ENCODE peak calls at places on chromosomes 11 and 22, in ten cellular contexts. R is adrenal gland; D is transverse colon; K is HCT116; B is CD4-positive, CD25-positive, alpha-beta regulatory T cell; G is GM23338; Z is upper lobe of right lung; C is fibroblast of lung; X is cardiac muscle cell; P is ovary. U is an unnamed sample. For H3K4me1, the result is how much of the 10 kb centered on the place peaks cover.

GRCh38 chr11:2699185-2699530 is 636 bp downstream of the KCNQ1OT1 start:
- DNase-seq in K (no peak), Z (peak), X (no peak), R (peak), G (peak), C (no peak), P (peak), B (peak), D (peak), U (no peak)

GRCh38 chr11:28730336-28730735 is 622.1 kb downstream of the METTL15 start:
- DNase-seq in B (no peak), Z (no peak), R (no peak), G (no peak), P (no peak), X (peak), K (no peak), C (no peak), D (no peak), U (no peak)

GRCh38 chr11:71556018-71556417 is 7.8 kb downstream of the KRTAP5-9 start:
- DNase-seq in R (no peak), K (no peak), B (no peak), P (no peak), X (no peak), C (no peak), Z (no peak), D (no peak), G (no peak), U (no peak)

GRCh38 chr22:19122752-19123492 is 710 bp upstream of the DGCR2 start:
- DNase-seq in X (peak), Z (no peak), G (peak), B (no peak), P (no peak), C (peak), K (no peak), D (peak), R (peak), U (peak)

GRCh38 chr22:31732089-31732829 is 17.7 kb downstream of the PRR14L start:
- DNase-seq in P (no peak), Z (no peak), C (no peak), B (no peak), R (no peak), K (no peak), X (no peak), G (no peak), D (no peak), U (no peak)

GRCh38 chr11:88523362-88524028 is 186.0 kb upstream of the CTSC start:
- DNase-seq in G (no peak), K (no peak), C (no peak), B (no peak), R (no peak), D (no peak), P (no peak), X (peak), Z (no peak), U (no peak)

GRCh38 chr22:19523240-19524169 is 705 bp downstream of the CLDN5 start:
- DNase-seq in X (peak), R (no peak), K (no peak), G (peak), Z (no peak), D (no peak), B (peak), P (no peak), C (peak), U (no peak)

GRCh38 chr11:86460461-86461404 is 86.0 kb downstream of the CCDC81 start:
- DNase-seq in R (no peak), P (no peak), X (peak), Z (no peak), K (no peak), G (no peak), D (no peak), B (no peak), C (no peak), U (no peak)

GRCh38 chr11:57798905-57799559 is 37.4 kb downstream of the CTNND1 start:
- DNase-seq in C (peak), D (peak), R (peak), X (peak), P (no peak), B (no peak), Z (no peak), G (no peak), K (peak), U (peak)

GRCh38 chr11:118908931-118909618 is 16.7 kb downstream of the BCL9L start:
- DNase-seq in Z (peak), B (no peak), C (peak), R (peak), K (no peak), X (peak), D (peak), P (peak), G (peak), U (peak)

GRCh38 chr11:61962213-61963015 is 5.0 kb downstream of the FTH1 start:
- DNase-seq in R (no peak), X (peak), G (peak), C (peak), B (no peak), Z (peak), P (peak), K (no peak), D (no peak), U (no peak)

GRCh38 chr22:30292069-30292970 is 3.0 kb upstream of the CASTOR1 start:
- DNase-seq in B (no peak), X (no peak), C (no peak), R (no peak), Z (no peak), P (peak), G (no peak), K (no peak), D (no peak), U (no peak)

GRCh38 chr22:17980013-17980510 is 44.3 kb downstream of the MICAL3 start:
- DNase-seq in R (no peak), C (no peak), G (peak), X (peak), Z (no peak), D (no peak), P (no peak), K (no peak), B (no peak), U (no peak)

DNA sequence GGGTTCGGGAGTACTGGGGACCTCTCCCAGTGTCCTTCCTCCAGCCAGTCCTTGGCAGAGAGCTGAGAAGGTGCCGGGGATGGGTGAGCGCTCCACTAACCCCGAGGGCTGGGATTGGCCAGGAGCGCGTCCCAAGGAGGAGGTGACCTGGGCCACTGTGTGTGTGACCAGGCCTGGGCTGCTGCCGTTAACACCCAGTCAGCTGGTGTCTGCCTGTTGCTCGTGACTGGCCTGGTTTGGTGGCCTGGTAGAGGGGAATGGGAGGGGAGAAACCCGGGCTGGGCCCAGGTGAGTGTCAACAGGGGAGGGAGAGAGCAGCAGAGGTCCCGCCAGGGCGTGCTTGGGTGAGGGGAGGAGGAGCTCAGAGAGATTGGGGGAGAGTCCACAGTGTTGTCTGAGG is 29.9 kb upstream of the GRAMD4 start:
- DNase-seq in P (no peak), K (no peak), G (no peak), X (no peak), Z (peak), C (no peak), D (no peak), B (no peak), R (no peak), U (no peak)
- H3K4me1 ChIP-seq in P (under half), K (under half), G (under half), X (half or more), Z (under half), C (under half), D (under half), B (under half), R (under half), U (under half)

GRCh38 chr22:37503183-37503683 is 16.0 kb downstream of the CARD10 start:
- DNase-seq in G (no peak), B (no peak), X (no peak), K (no peak), C (no peak), Z (no peak), R (no peak), P (no peak), D (no peak), U (no peak)
- H3K4me1 ChIP-seq in G (under half), B (under half), X (under half), K (half or more), C (under half), Z (under half), R (under half), P (under half), D (half or more), U (under half)

GRCh38 chr22:46039531-46039930 is 62.6 kb upstream of the WNT7B start:
- DNase-seq in B (no peak), D (no peak), X (no peak), G (no peak), K (no peak), P (no peak), Z (no peak), R (no peak), C (no peak), U (no peak)
- H3K4me1 ChIP-seq in B (under half), D (under half), X (under half), G (under half), K (under half), P (under half), Z (under half), R (under half), C (under half), U (under half)

GRCh38 chr11:289145-289705 is 299 bp downstream of the PGGHG start:
- DNase-seq in B (no peak), R (peak), P (peak), D (peak), X (no peak), G (no peak), K (no peak), C (no peak), Z (no peak), U (peak)
- H3K4me1 ChIP-seq in B (under half), R (under half), P (under half), D (under half), X (under half), G (under half), K (under half), C (under half), Z (under half), U (under half)

GRCh38 chr22:33352768-33353167 is 294.6 kb upstream of the SYN3 start:
- DNase-seq in X (no peak), C (no peak), G (no peak), Z (no peak), B (no peak), K (no peak), P (no peak), R (no peak), D (no peak), U (no peak)

GRCh38 chr22:33354928-33355327 is 296.7 kb upstream of the SYN3 start:
- DNase-seq in D (no peak), X (no peak), G (no peak), B (no peak), K (no peak), Z (no peak), R (no peak), C (no peak), P (no peak), U (no peak)

GRCh38 chr22:33347002-33347401 is 288.8 kb upstream of the SYN3 start:
- DNase-seq in R (no peak), X (no peak), K (no peak), P (no peak), Z (no peak), D (no peak), G (no peak), C (no peak), B (no peak), U (no peak)

GRCh38 chr22:33350961-33351360 is 292.8 kb upstream of the SYN3 start:
- DNase-seq in P (no peak), K (no peak), D (no peak), Z (no peak), B (no peak), G (no peak), X (no peak), R (no peak), C (no peak), U (no peak)

GRCh38 chr22:33350391-33350955 is 292.3 kb upstream of the SYN3 start:
- DNase-seq in X (no peak), B (no peak), R (no peak), Z (no peak), P (no peak), D (no peak), G (no peak), K (no peak), C (no peak), U (no peak)
- H3K4me1 ChIP-seq in X (under half), B (under half), R (under half), Z (under half), P (under half), D (under half), G (under half), K (under half), C (under half), U (under half)

DNA sequence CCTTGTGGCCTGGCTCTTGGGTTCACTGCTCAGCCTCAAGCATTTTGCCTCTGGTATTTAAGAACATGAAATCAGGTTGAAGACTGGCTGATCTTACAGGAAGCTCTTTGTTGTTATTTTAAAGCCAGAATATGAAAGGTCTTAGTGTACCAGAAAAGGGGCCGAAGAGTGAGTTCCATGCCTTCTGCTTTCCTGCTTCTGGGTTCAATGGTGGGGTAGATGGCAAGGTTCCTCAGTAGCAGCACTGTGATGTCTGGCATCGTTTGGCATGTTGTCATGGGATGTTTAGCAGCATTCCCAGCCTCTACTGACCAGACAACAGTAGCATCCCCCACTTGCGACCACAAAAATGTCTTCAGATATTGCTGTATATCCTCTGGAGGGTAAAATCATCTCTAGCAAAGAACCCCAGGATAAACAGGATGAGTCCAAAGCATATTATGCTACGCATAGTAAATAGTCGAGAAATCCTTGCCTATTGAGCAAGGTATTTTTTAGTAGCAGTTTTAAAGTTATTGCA is 2.4 kb downstream of the VPS26B start:
- DNase-seq in B (peak), D (no peak), Z (no peak), G (no peak), X (peak), C (no peak), P (no peak), R (no peak), K (no peak), U (no peak)
- H3K4me1 ChIP-seq in B (half or more), D (under half), Z (half or more), G (under half), X (under half), C (under half), P (under half), R (under half), K (under half), U (under half)

GRCh38 chr22:22165936-22166710 is 78.5 kb upstream of the VPREB1 start:
- DNase-seq in Z (no peak), G (no peak), B (no peak), P (no peak), K (no peak), D (no peak), R (no peak), C (no peak), X (no peak), U (no peak)

GRCh38 chr22:22167791-22168189 is 76.8 kb upstream of the VPREB1 start:
- DNase-seq in K (no peak), C (no peak), B (no peak), D (peak), X (no peak), P (no peak), Z (no peak), G (no peak), R (no peak), U (no peak)

GRCh38 chr22:22168190-22168940 is 76.2 kb upstream of the VPREB1 start:
- DNase-seq in X (peak), G (peak), D (peak), K (peak), Z (no peak), C (peak), P (no peak), R (no peak), B (peak), U (no peak)

GRCh38 chr22:22168941-22169867 is 75.4 kb upstream of the VPREB1 start:
- DNase-seq in D (no peak), C (no peak), P (no peak), K (no peak), R (no peak), X (no peak), G (no peak), Z (no peak), B (no peak), U (no peak)

GRCh38 chr22:22166941-22167713 is 77.5 kb upstream of the VPREB1 start:
- DNase-seq in D (no peak), P (no peak), R (no peak), X (no peak), B (no peak), Z (no peak), G (no peak), C (no peak), K (no peak), U (no peak)
- H3K4me1 ChIP-seq in D (under half), P (under half), R (under half), X (under half), B (under half), Z (under half), G (under half), C (under half), K (under half), U (under half)

DNA sequence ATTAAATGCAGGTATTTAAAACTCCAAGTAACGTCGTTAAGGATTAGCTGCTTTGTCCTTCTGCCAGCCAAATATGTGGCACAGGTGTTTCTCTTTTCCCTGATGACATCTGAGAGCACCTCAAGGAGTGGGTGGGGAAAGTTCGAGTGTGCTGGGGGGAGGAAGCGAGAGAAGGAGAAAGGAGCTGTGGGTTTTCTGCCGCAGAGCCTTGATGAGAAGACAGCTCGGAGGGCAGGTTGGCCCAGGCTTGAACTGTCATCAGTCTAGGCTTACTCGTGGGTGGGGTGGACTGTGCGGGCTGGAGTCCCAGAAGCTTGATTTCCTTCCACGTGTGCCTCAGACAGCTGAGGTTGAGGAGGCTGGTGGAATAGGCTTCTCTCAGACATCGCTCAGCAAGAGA is 15.2 kb upstream of the SORL1-AS1 start:
- DNase-seq in Z (no peak), X (no peak), D (no peak), R (no peak), C (no peak), K (no peak), B (peak), P (no peak), G (no peak), U (peak)
- H3K4me1 ChIP-seq in Z (under half), X (under half), D (under half), R (under half), C (under half), K (half or more), B (half or more), P (under half), G (half or more), U (under half)

GRCh38 chr11:35671396-35672127 is 9.0 kb downstream of the TRIM44 start:
- DNase-seq in Z (no peak), G (no peak), P (no peak), K (no peak), D (no peak), R (no peak), B (no peak), X (no peak), C (no peak), U (no peak)
- H3K4me1 ChIP-seq in Z (under half), G (under half), P (under half), K (under half), D (under half), R (under half), B (under half), X (under half), C (under half), U (under half)